ENCODE peak calls at places on chromosome 6, in seven cellular contexts. One of them, this sample, is unnamed.

GRCh38 chr6:21033575-21034026 is 499.3 kb downstream of the CDKAL1 start:
- DNase-seq in OCI-LY7: no peak
- DNase-seq in BE2C: peak
- DNase-seq in endothelial cell: no peak
- DNase-seq in psoas muscle: peak
- DNase-seq in HepG2: no peak
- DNase-seq in AG09319: peak
- DNase-seq in this sample: no peak

GRCh38 chr6:66159937-66160336 is 452.9 kb upstream of the EYS start:
- DNase-seq in endothelial cell: no peak
- DNase-seq in HepG2: no peak
- DNase-seq in OCI-LY7: no peak
- DNase-seq in BE2C: no peak
- DNase-seq in AG09319: no peak
- DNase-seq in psoas muscle: no peak
- DNase-seq in this sample: no peak

GRCh38 chr6:34515473-34516387 is 40.4 kb downstream of the SPDEF start:
- DNase-seq in HepG2: no peak
- DNase-seq in BE2C: no peak
- DNase-seq in psoas muscle: no peak
- DNase-seq in endothelial cell: no peak
- DNase-seq in OCI-LY7: no peak
- DNase-seq in AG09319: no peak
- DNase-seq in this sample: no peak

GRCh38 chr6:79466222-79466834 is 70.9 kb downstream of the LCA5 start:
- DNase-seq in AG09319: no peak
- DNase-seq in OCI-LY7: peak
- DNase-seq in psoas muscle: no peak
- DNase-seq in BE2C: no peak
- DNase-seq in HepG2: no peak
- DNase-seq in endothelial cell: no peak
- DNase-seq in this sample: no peak

GRCh38 chr6:34206726-34207125 is 29.9 kb upstream of the HMGA1 start:
- DNase-seq in BE2C: no peak
- DNase-seq in endothelial cell: no peak
- DNase-seq in HepG2: no peak
- DNase-seq in OCI-LY7: no peak
- DNase-seq in psoas muscle: no peak
- DNase-seq in AG09319: no peak
- DNase-seq in this sample: no peak

GRCh38 chr6:93621400-93621799 is 202.0 kb upstream of the EPHA7 start:
- DNase-seq in AG09319: no peak
- DNase-seq in OCI-LY7: no peak
- DNase-seq in psoas muscle: no peak
- DNase-seq in HepG2: no peak
- DNase-seq in endothelial cell: no peak
- DNase-seq in BE2C: no peak
- DNase-seq in this sample: no peak

GRCh38 chr6:15969236-15969778 is 159.6 kb upstream of the MYLIP start:
- DNase-seq in psoas muscle: no peak
- DNase-seq in HepG2: no peak
- DNase-seq in AG09319: no peak
- DNase-seq in endothelial cell: no peak
- DNase-seq in OCI-LY7: no peak
- DNase-seq in BE2C: no peak
- DNase-seq in this sample: no peak

GRCh38 chr6:41581381-41581991 is 35.3 kb downstream of the FOXP4 start:
- DNase-seq in psoas muscle: peak
- DNase-seq in endothelial cell: no peak
- DNase-seq in OCI-LY7: no peak
- DNase-seq in BE2C: peak
- DNase-seq in AG09319: no peak
- DNase-seq in HepG2: no peak
- DNase-seq in this sample: no peak

DNA sequence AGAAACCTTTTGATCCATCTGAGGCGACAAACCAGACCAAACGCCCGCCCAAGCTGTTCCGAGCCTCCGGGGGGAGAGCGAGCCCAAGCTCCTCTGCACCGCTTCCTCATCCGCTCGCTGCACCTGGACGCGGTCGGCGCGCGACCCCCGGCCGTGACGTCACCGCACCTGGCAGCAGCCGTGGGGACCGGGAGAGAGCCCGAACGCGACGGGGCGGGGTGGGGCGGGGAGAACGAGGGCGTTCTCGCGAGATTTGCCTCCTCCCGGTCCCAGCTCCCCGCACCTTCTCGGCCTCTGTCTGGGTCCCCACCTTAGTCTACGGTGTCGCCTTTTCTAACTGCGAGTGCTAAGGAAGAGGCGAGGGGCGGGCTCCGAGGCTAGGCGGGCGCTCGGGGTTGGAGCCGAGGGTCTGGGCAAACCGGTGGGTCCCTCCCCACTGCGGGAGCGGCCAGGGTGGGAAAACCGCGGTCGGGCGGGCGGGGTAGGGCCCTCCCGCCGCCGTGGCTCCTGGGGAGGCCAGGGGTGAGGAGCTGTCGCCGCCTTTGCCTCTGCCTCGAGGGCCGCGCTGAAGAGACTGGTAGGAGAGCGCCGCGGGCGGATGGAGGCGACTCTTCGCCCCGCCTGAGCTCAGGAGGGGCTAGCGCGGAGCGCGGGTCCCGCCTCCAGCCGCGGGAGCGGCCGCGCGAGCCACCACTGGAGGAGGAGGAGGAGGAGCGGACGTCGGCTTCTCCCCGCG is at the start of gene CD2AP:
- DNase-seq in AG09319: peak
- DNase-seq in BE2C: peak
- DNase-seq in endothelial cell: peak
- DNase-seq in HepG2: peak
- DNase-seq in psoas muscle: peak
- DNase-seq in OCI-LY7: peak
- DNase-seq in this sample: peak
- TF ChIP-seq CTCF in AG09319: no peak
- TF ChIP-seq CTCF in BE2C: no peak
- TF ChIP-seq CTCF in endothelial cell: no peak
- TF ChIP-seq CTCF in HepG2: peak
- TF ChIP-seq CTCF in psoas muscle: peak
- TF ChIP-seq CTCF in OCI-LY7: peak
- TF ChIP-seq CTCF in this sample: no peak

GRCh38 chr6:303948-304558 is 11.8 kb downstream of the DUSP22 start:
- DNase-seq in OCI-LY7: no peak
- DNase-seq in BE2C: no peak
- DNase-seq in psoas muscle: no peak
- DNase-seq in HepG2: no peak
- DNase-seq in AG09319: no peak
- DNase-seq in endothelial cell: no peak
- DNase-seq in this sample: peak
- TF ChIP-seq CTCF in OCI-LY7: peak
- TF ChIP-seq CTCF in BE2C: peak
- TF ChIP-seq CTCF in psoas muscle: no peak
- TF ChIP-seq CTCF in HepG2: peak
- TF ChIP-seq CTCF in AG09319: no peak
- TF ChIP-seq CTCF in endothelial cell: no peak
- TF ChIP-seq CTCF in this sample: no peak

DNA sequence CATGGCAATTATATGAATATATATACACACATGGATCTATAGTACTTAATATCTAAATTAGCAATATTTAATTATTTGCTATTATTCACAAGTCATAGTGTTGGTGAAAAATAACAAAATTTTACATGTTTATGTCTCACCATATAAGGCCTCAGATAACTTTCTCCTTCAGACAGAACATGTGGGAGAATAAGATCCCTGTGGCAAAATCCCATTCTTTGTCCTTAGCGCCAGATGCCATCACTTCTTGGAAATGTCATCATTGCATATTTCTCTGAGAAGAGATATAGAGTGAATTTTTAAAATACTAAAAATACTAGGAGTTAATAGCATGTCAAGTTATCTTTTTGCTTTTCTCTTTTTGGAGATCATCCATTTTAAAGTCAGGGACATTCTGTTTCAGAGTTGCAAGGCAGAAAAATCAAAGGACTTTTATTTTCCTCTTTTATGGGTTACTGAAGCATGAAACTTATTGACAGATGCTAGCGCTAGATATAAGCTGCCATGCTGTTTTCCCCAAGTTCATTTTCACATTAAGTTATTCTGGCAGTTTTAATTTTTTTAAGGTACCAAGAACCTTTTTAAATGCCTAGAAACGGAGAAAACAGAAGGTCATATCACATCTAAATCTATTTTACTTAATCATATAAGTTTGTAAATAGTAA is 30.4 kb upstream of the STXBP5 start:
- DNase-seq in endothelial cell: no peak
- DNase-seq in psoas muscle: no peak
- DNase-seq in BE2C: no peak
- DNase-seq in HepG2: no peak
- DNase-seq in OCI-LY7: no peak
- DNase-seq in AG09319: no peak
- DNase-seq in this sample: no peak
- TF ChIP-seq CTCF in endothelial cell: no peak
- TF ChIP-seq CTCF in psoas muscle: no peak
- TF ChIP-seq CTCF in BE2C: no peak
- TF ChIP-seq CTCF in HepG2: no peak
- TF ChIP-seq CTCF in OCI-LY7: no peak
- TF ChIP-seq CTCF in AG09319: no peak
- TF ChIP-seq CTCF in this sample: no peak

GRCh38 chr6:110621061-110621460 is 144.6 kb upstream of the SLC22A16 start:
- DNase-seq in psoas muscle: no peak
- DNase-seq in endothelial cell: no peak
- DNase-seq in BE2C: no peak
- DNase-seq in OCI-LY7: no peak
- DNase-seq in HepG2: no peak
- DNase-seq in AG09319: no peak
- DNase-seq in this sample: no peak

GRCh38 chr6:110617057-110617456 is 140.6 kb upstream of the SLC22A16 start:
- DNase-seq in HepG2: no peak
- DNase-seq in BE2C: no peak
- DNase-seq in endothelial cell: no peak
- DNase-seq in OCI-LY7: no peak
- DNase-seq in AG09319: no peak
- DNase-seq in psoas muscle: no peak
- DNase-seq in this sample: no peak

GRCh38 chr6:110620065-110620464 is 143.7 kb upstream of the SLC22A16 start:
- DNase-seq in psoas muscle: no peak
- DNase-seq in OCI-LY7: no peak
- DNase-seq in AG09319: no peak
- DNase-seq in endothelial cell: no peak
- DNase-seq in HepG2: no peak
- DNase-seq in BE2C: no peak
- DNase-seq in this sample: no peak

GRCh38 chr6:110619275-110619908 is 143.0 kb upstream of the SLC22A16 start:
- DNase-seq in endothelial cell: no peak
- DNase-seq in HepG2: no peak
- DNase-seq in BE2C: no peak
- DNase-seq in psoas muscle: no peak
- DNase-seq in AG09319: no peak
- DNase-seq in OCI-LY7: no peak
- DNase-seq in this sample: no peak

DNA sequence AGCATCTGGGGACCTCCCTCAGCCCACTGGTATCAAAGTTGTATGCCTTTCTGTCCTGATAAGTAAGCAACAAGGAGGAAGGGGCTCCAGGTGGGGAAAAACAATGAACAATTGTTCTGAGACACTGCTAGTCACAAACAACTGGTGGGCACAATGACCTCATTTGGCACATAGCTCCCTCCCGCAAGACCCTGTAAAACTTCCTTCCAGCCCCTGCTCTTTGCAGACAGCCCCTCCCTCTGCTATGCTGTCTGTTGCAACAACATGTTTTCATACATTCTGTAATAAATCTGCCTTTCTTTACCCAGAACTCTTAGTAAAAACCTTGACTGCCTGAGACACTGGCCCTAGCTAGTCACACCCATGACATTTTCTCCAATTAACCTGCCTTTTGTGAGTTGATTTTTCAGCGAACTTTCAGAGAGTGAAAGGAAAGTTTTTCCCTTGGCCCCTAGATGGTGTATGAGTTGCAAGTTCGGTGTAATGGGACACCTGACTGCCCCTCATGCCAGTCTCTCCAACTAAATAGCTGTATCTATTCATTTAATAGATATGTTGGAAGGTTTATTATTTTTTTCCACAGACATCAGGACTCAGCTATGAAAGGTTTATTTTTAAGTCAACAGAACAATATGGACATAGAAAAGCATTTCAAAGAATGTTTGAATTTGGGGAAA is 142.3 kb upstream of the SLC22A16 start:
- DNase-seq in endothelial cell: peak
- DNase-seq in HepG2: peak
- DNase-seq in OCI-LY7: peak
- DNase-seq in BE2C: no peak
- DNase-seq in psoas muscle: no peak
- DNase-seq in AG09319: no peak
- DNase-seq in this sample: no peak
- TF ChIP-seq CTCF in endothelial cell: peak
- TF ChIP-seq CTCF in HepG2: peak
- TF ChIP-seq CTCF in OCI-LY7: peak
- TF ChIP-seq CTCF in BE2C: peak
- TF ChIP-seq CTCF in psoas muscle: peak
- TF ChIP-seq CTCF in AG09319: no peak
- TF ChIP-seq CTCF in this sample: no peak

GRCh38 chr6:142369266-142369665 is 67.5 kb downstream of the ADGRG6 start:
- DNase-seq in endothelial cell: no peak
- DNase-seq in HepG2: no peak
- DNase-seq in OCI-LY7: no peak
- DNase-seq in psoas muscle: no peak
- DNase-seq in BE2C: no peak
- DNase-seq in AG09319: no peak
- DNase-seq in this sample: no peak

GRCh38 chr6:142373268-142374089 is 71.7 kb downstream of the ADGRG6 start:
- DNase-seq in endothelial cell: no peak
- DNase-seq in AG09319: no peak
- DNase-seq in BE2C: no peak
- DNase-seq in psoas muscle: no peak
- DNase-seq in OCI-LY7: no peak
- DNase-seq in HepG2: peak
- DNase-seq in this sample: no peak

GRCh38 chr6:142374965-142375733 is 73.3 kb downstream of the ADGRG6 start:
- DNase-seq in HepG2: peak
- DNase-seq in BE2C: no peak
- DNase-seq in OCI-LY7: no peak
- DNase-seq in psoas muscle: no peak
- DNase-seq in AG09319: no peak
- DNase-seq in endothelial cell: no peak
- DNase-seq in this sample: no peak

GRCh38 chr6:142374090-142374783 is 72.4 kb downstream of the ADGRG6 start:
- DNase-seq in BE2C: no peak
- DNase-seq in HepG2: peak
- DNase-seq in OCI-LY7: no peak
- DNase-seq in psoas muscle: no peak
- DNase-seq in endothelial cell: no peak
- DNase-seq in AG09319: no peak
- DNase-seq in this sample: no peak

GRCh38 chr6:142372348-142372747 is 70.5 kb downstream of the ADGRG6 start:
- DNase-seq in AG09319: no peak
- DNase-seq in OCI-LY7: no peak
- DNase-seq in HepG2: no peak
- DNase-seq in endothelial cell: no peak
- DNase-seq in BE2C: no peak
- DNase-seq in psoas muscle: no peak
- DNase-seq in this sample: no peak
- TF ChIP-seq CTCF in AG09319: no peak
- TF ChIP-seq CTCF in OCI-LY7: no peak
- TF ChIP-seq CTCF in HepG2: no peak
- TF ChIP-seq CTCF in endothelial cell: no peak
- TF ChIP-seq CTCF in BE2C: no peak
- TF ChIP-seq CTCF in psoas muscle: no peak
- TF ChIP-seq CTCF in this sample: no peak